ENCODE peak calls at places on chromosomes 6 and 20, in nine cellular contexts. H is GM12891; U is K562; B is amniotic stem cell; M is GF-D8; D is D341Med; N is stimulated activated CD4-positive, alpha-beta T cell treated with anti-CD3 and anti-CD28 coated beads, Interleukin-1b, Interleukin-23, amount 100 ng/mL, for 4 hours; A is stimulated activated CD8-positive, alpha-beta memory T cell treated with anti-CD3 and anti-CD28 coated beads, Interleukin-12 subunit alpha, Interleukin-12 subunit beta, amount 100 ng/mL, for 1 hour; K is hippocampal formation. O is an unnamed sample.

GRCh38 chr6:52416629-52417151 is 3.5 kb upstream of the EFHC1 start:
- DNase-seq in M (no peak), H (no peak), B (no peak), N (peak), A (peak), U (peak), D (peak), K (no peak), O (peak)

GRCh38 chr20:53930651-53931504 is 139.5 kb downstream of the BCAS1 start:
- DNase-seq in B (no peak), M (no peak), D (no peak), A (no peak), H (no peak), K (no peak), N (no peak), U (no peak), O (no peak)

GRCh38 chr6:147508073-147508870 is at the start of gene SAMD5:
- DNase-seq in A (no peak), U (peak), H (peak), B (peak), M (no peak), N (no peak), D (peak), K (no peak), O (peak)

GRCh38 chr20:39800548-39800947 is 838.4 kb downstream of the DHX35 start:
- DNase-seq in A (no peak), N (no peak), M (no peak), H (no peak), D (no peak), K (no peak), U (no peak), B (peak), O (no peak)

GRCh38 chr6:35489995-35490791 is 6.7 kb downstream of the TEAD3 start:
- DNase-seq in H (no peak), B (no peak), N (no peak), K (no peak), D (peak), A (no peak), U (peak), M (no peak), O (peak)

GRCh38 chr20:63791497-63792156 is 39.4 kb downstream of the ZBTB46 start:
- DNase-seq in N (no peak), K (no peak), B (no peak), A (no peak), U (no peak), D (no peak), H (no peak), M (no peak), O (no peak)

GRCh38 chr20:47675190-47676142 is 109.8 kb downstream of the SULF2 start:
- DNase-seq in U (no peak), D (no peak), B (no peak), K (no peak), H (no peak), M (no peak), A (no peak), N (no peak), O (no peak)

GRCh38 chr6:53634184-53634631 is 31.3 kb downstream of the KLHL31 start:
- DNase-seq in B (no peak), M (no peak), K (no peak), N (no peak), U (no peak), A (no peak), H (no peak), D (no peak), O (no peak)

GRCh38 chr6:138088307-138088744 is 18.9 kb downstream of the PERP start:
- DNase-seq in B (peak), M (no peak), A (no peak), N (no peak), H (no peak), K (no peak), U (no peak), D (no peak), O (no peak)

GRCh38 chr6:40585661-40586269 is 1.4 kb downstream of the LRFN2 start:
- DNase-seq in U (no peak), D (no peak), H (no peak), A (no peak), B (no peak), K (no peak), N (no peak), M (no peak), O (no peak)

GRCh38 chr6:161908872-161909271 is 635.0 kb upstream of the AGPAT4 start:
- DNase-seq in M (no peak), U (no peak), K (no peak), A (no peak), D (no peak), N (no peak), B (no peak), H (no peak), O (no peak)

GRCh38 chr20:25565578-25566157 is 19.7 kb downstream of the NINL start:
- DNase-seq in D (no peak), K (no peak), A (no peak), B (no peak), M (no peak), N (no peak), H (no peak), U (no peak), O (no peak)

GRCh38 chr6:19427548-19427947 is 409.6 kb upstream of the ID4 start:
- DNase-seq in N (no peak), A (no peak), D (no peak), H (no peak), B (no peak), K (no peak), M (no peak), U (no peak), O (no peak)

GRCh38 chr6:36633915-36634314 is 39.8 kb downstream of the SRSF3 start:
- DNase-seq in D (no peak), K (no peak), M (no peak), B (peak), U (no peak), A (no peak), N (no peak), H (no peak), O (no peak)

GRCh38 chr20:8757146-8757545 is 311.7 kb upstream of the PLCB4 start:
- DNase-seq in M (no peak), K (no peak), D (no peak), A (no peak), U (no peak), H (no peak), B (no peak), N (no peak), O (no peak)

GRCh38 chr6:131931063-131931745 is 20.0 kb downstream of the CCN2 start:
- DNase-seq in M (no peak), D (no peak), U (no peak), H (no peak), N (no peak), B (no peak), A (no peak), K (no peak), O (no peak)

GRCh38 chr6:8556370-8557018 is 121.1 kb upstream of the SLC35B3 start:
- DNase-seq in B (peak), K (no peak), U (no peak), M (no peak), D (no peak), H (no peak), A (no peak), N (no peak), O (no peak)

O was measured in erythroblast.